ENCODE peak calls at places on chromosomes 13 and 19, in ten cellular contexts. Z is A549; O is GM12878; J is ascending aorta; F is CD8-positive, alpha-beta T cell; M is neural progenitor cell; D is ovary; N is thoracic aorta; E is uterus; B is tibial nerve. H is an unnamed sample.

GRCh38 chr13:69199664-69200063 is 908.0 kb upstream of the ATXN8OS start:
- DNase-seq in Z (no peak), O (no peak), J (no peak), F (no peak), M (peak; percentile 81), D (no peak), N (no peak), E (no peak), B (no peak), H (no peak)

GRCh38 chr13:24106429-24106828 is 54.1 kb upstream of the SPATA13 start:
- DNase-seq in Z (no peak), O (no peak), J (no peak), F (no peak), M (no peak), D (no peak), N (no peak), E (no peak), B (no peak), H (no peak)

GRCh38 chr19:18539372-18539771 is 4.0 kb downstream of the FKBP8 start:
- DNase-seq in Z (no peak), O (no peak), J (no peak), F (no peak), M (no peak), D (no peak), N (no peak), E (no peak), B (no peak), H (no peak)

GRCh38 chr13:100495455-100495854 is 93.1 kb downstream of the GGACT start:
- DNase-seq in Z (no peak), O (no peak), J (no peak), F (no peak), M (no peak), D (no peak), N (no peak), E (no peak), B (no peak), H (no peak)

GRCh38 chr19:10699650-10700335 is 1.4 kb upstream of the QTRT1 start:
- DNase-seq in Z (peak; percentile 40), O (peak; percentile 35), J (no peak), F (peak; percentile 56), M (peak; percentile 70), D (no peak), N (no peak), E (no peak), B (peak; percentile 68), H (peak; percentile 62)

GRCh38 chr13:44280461-44280860 is 93.2 kb upstream of the SERP2 start:
- DNase-seq in Z (no peak), O (no peak), J (no peak), F (no peak), M (no peak), D (no peak), N (no peak), E (no peak), B (no peak), H (no peak)

GRCh38 chr19:10226376-10227214 is 4.5 kb downstream of the S1PR2 start:
- DNase-seq in Z (no peak), O (no peak), J (no peak), F (no peak), M (no peak), D (peak; percentile 92), N (no peak), E (peak; percentile 92), B (peak; percentile 80), H (no peak)

GRCh38 chr13:32125221-32125621 is 93.6 kb downstream of the FRY start:
- DNase-seq in Z (no peak), O (no peak), J (no peak), F (no peak), M (no peak), D (no peak), N (no peak), E (peak; percentile 39), B (peak; percentile 13), H (no peak)

GRCh38 chr13:74576504-74576903 is 442.3 kb upstream of the KLF12 start:
- DNase-seq in Z (no peak), O (no peak), J (no peak), F (no peak), M (no peak), D (no peak), N (no peak), E (no peak), B (no peak), H (no peak)
- TF ChIP-seq CTCF in Z (no peak), O (no peak), J (no peak), F (no peak), M (no peak), D (no peak), N (no peak), E (no peak), B (no peak), H (no peak)

DNA sequence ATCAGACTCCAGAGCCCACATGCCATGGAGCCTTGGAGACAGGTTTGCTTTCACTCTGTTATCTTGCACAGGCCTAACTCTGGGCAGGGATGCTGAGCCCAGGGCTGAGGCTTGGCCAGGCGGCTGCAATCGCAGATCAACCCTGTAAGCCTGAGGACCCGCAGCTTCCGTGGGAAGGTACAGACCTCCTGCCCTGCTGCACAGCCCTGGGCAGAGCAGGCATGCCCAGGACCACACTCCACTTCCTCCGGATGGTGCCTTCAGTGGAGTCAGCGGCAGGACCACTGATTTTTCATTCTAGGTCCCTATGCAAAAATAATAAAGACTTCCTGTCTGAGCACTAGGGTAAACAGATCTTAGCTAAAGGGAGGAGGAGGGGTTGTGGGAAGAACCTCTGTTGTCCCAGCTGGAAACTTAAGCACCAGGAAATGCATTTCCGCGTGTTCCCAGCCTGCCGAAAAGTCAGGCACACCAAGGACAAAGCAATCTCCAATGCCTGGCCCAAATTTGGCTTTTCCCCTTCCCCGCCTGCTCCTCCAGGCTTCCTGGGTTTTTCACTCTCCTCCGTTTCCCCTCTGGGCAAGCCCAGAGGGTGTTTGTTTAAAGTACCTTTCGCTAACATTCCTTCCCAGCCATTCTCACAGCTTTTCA is 87.3 kb downstream of the KCTD15 start:
- DNase-seq in Z (no peak), O (no peak), J (no peak), F (no peak), M (peak; percentile 21), D (no peak), N (no peak), E (no peak), B (no peak), H (no peak)
- H3K4me3 ChIP-seq in Z (no peak overlapping the region), O (no peak overlapping the region), J (peak overlapping the region; percentile 15), F (no peak overlapping the region), M (no peak overlapping the region), D (no peak overlapping the region), N (peak overlapping the region; percentile 8), E (no peak overlapping the region), B (no peak overlapping the region), H (peak overlapping the region; percentile 11)

DNA sequence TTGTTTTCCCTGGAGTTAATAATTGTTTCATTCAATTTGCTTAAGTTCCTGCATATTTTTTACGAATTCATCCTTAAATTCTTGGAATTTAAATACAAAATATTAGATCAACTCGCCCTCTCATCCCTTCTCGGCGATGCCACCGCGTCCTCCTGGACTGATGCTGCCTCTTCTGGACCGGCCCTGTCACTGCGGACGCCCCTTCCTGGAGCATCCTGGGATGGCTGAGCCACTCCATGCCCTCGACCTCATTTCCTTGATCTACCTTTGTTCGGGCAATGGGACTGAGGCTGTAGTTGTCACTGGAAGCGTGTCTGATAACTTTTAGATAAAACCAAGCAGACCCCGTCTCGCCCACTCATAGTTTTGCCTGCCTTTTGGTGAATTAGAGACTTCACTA is 283.6 kb downstream of the TEX29 start:
- DNase-seq in Z (no peak), O (no peak), J (no peak), F (no peak), M (no peak), D (no peak), N (no peak), E (no peak), B (no peak), H (no peak)
- H3K4me1 ChIP-seq in Z (no peaks in the 10 kb centered on the region), O (no peaks in the 10 kb centered on the region), J (no peaks in the 10 kb centered on the region), F (no peaks in the 10 kb centered on the region), M (no peaks in the 10 kb centered on the region), D (no peaks in the 10 kb centered on the region), N (no peaks in the 10 kb centered on the region), E (no peaks in the 10 kb centered on the region), B (no peaks in the 10 kb centered on the region), H (no peaks in the 10 kb centered on the region)

DNA sequence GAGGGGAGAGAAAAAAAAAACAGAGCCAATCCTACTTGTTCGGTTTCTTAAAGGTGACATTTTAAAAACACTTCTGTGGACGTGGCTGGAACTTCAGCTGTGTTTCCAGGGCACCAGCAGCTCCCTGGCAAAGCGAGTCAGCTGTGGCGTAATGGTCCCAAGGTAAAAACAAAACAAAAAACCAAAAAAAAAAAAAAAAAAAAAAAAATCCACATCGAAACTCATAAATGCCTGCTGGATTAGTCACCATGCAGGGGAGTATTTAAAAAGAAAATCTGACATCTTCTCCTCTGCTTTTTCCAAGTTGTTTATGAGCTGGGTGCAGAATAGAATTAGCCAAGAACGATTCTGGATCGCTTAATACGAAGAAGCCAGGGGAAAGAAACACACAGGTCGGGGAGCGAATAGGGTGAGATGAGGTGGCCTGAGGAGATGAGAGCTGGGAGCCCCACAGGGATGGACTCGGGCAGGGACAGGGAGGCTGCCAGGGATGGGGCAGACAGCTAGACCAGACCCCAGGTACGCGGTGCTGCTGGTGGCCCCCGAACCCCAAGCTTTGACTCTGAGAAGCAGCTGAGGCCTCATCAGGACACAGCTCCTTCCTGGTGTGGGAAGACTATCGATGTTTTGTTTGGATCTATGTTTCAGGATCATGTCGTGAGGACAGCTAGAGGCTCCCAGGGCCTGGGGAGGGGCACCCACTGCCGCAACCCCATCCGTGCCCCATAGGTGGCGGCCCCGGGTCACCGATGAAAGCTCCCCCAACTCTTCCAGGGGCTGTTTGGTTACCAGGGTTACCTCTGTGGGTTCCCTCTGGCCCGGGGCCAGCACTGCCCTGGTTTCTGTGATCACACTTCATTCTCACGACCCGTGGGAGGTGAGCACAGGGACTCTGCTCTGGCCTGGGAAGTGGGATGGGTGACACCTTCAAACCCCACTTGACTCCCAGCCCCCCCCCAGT is 3.1 kb upstream of the CTXN1 start:
- DNase-seq in Z (peak; percentile 43), O (no peak), J (no peak), F (peak; percentile 46), M (peak; percentile 75), D (peak; percentile 74), N (no peak), E (peak; percentile 88), B (peak; percentile 53), H (no peak)
- TF ChIP-seq CTCF in Z (no peak), O (peak; percentile 62), J (peak; percentile 35), F (peak; percentile 42), M (peak; percentile 53), D (no peak), N (peak; percentile 40), E (peak; percentile 44), B (no peak), H (peak; percentile 69)

H was measured in Caco-2.